ENCODE peak calls at places on chromosomes 3 and 15, in four cellular contexts. H is heart right ventricle, W is tibial nerve, U is GM12865. M is an unnamed sample.

GRCh38 chr3:150469031-150469930 is 61.2 kb downstream of the TSC22D2 start:
- DNase-seq in H (peak), W (no peak), U (no peak), M (peak)

GRCh38 chr15:99651023-99651807 is 82.0 kb downstream of the LYSMD4 start:
- DNase-seq in H (no peak), W (no peak), U (no peak), M (no peak)

GRCh38 chr15:71278989-71279756 is 163.9 kb downstream of the THSD4 start:
- DNase-seq in H (no peak), W (peak), U (no peak), M (peak)

GRCh38 chr3:17740703-17741102 is 1.7 kb downstream of the TBC1D5 start:
- DNase-seq in H (no peak), W (no peak), U (peak), M (no peak)

GRCh38 chr3:14876942-14877341 is 58.2 kb downstream of the FGD5 start:
- DNase-seq in H (peak), W (peak), U (no peak), M (peak)

GRCh38 chr3:51997935-51998596 is 2.4 kb upstream of the RPL29 start:
- DNase-seq in H (no peak), W (no peak), U (no peak), M (no peak)

GRCh38 chr3:31934866-31935265 is 46.2 kb downstream of the OSBPL10 start:
- DNase-seq in H (no peak), W (no peak), U (no peak), M (no peak)

GRCh38 chr3:124846189-124846588 is 41.0 kb downstream of the ITGB5 start:
- DNase-seq in H (no peak), W (no peak), U (no peak), M (peak)

GRCh38 chr3:65730449-65730848 is 308.3 kb downstream of the MAGI1 start:
- DNase-seq in H (no peak), W (no peak), U (no peak), M (no peak)

GRCh38 chr3:10551821-10552630 is 46.6 kb upstream of the ATP2B2 start:
- DNase-seq in H (no peak), W (peak), U (peak), M (peak)

GRCh38 chr3:65785065-65785645 is 253.6 kb downstream of the MAGI1 start:
- DNase-seq in H (peak), W (no peak), U (peak), M (no peak)

GRCh38 chr3:194736896-194737600 is 51.4 kb downstream of the FAM43A start:
- DNase-seq in H (no peak), W (no peak), U (peak), M (no peak)

GRCh38 chr3:194280777-194281176 is 70.4 kb downstream of the CPN2 start:
- DNase-seq in H (no peak), W (no peak), U (no peak), M (peak)

GRCh38 chr3:197424674-197425484 is 126.5 kb upstream of the DLG1 start:
- DNase-seq in H (no peak), W (no peak), U (no peak), M (no peak)

GRCh38 chr3:168625477-168625876 is 529.8 kb upstream of the GOLIM4 start:
- DNase-seq in H (no peak), W (no peak), U (no peak), M (no peak)

GRCh38 chr3:86969500-86970189 is 21.3 kb downstream of the VGLL3 start:
- DNase-seq in H (no peak), W (no peak), U (peak), M (no peak)

GRCh38 chr3:23648326-23648964 is 157.3 kb upstream of the UBE2E1 start:
- DNase-seq in H (no peak), W (no peak), U (no peak), M (no peak)

GRCh38 chr3:85170646-85171045 is 211.9 kb downstream of the CADM2 start:
- DNase-seq in H (no peak), W (no peak), U (no peak), M (no peak)

GRCh38 chr3:170714562-170715535 is 129.0 kb upstream of the SLC7A14 start:
- DNase-seq in H (no peak), W (no peak), U (no peak), M (no peak)

GRCh38 chr3:170425491-170426239 is 7.0 kb downstream of the CLDN11 start:
- DNase-seq in H (no peak), W (no peak), U (no peak), M (no peak)

GRCh38 chr3:78754066-78754743 is 1013.6 kb downstream of the ROBO1 start:
- DNase-seq in H (no peak), W (no peak), U (no peak), M (no peak)

GRCh38 chr15:90262426-90262825 is 3.0 kb upstream of the NGRN start:
- DNase-seq in H (no peak), W (no peak), U (no peak), M (no peak)

GRCh38 chr3:149114458-149114857 is 15.0 kb upstream of the HPS3 start:
- DNase-seq in H (no peak), W (no peak), U (no peak), M (no peak)

GRCh38 chr3:15300318-15301078 is 31.9 kb downstream of the SH3BP5 start:
- DNase-seq in H (no peak), W (no peak), U (no peak), M (peak)

GRCh38 chr15:77021803-77022381 is 27.0 kb downstream of the PSTPIP1 start:
- DNase-seq in H (no peak), W (no peak), U (peak), M (no peak)

GRCh38 chr3:103629391-103629790 is 1194.6 kb downstream of the ZPLD1 start:
- DNase-seq in H (no peak), W (no peak), U (no peak), M (no peak)

GRCh38 chr3:181956122-181956521 is 244.4 kb downstream of the SOX2 start:
- DNase-seq in H (no peak), W (no peak), U (no peak), M (no peak)

GRCh38 chr3:196339493-196340254 is 1.5 kb upstream of the TM4SF19 start:
- DNase-seq in H (no peak), W (no peak), U (no peak), M (no peak)

GRCh38 chr15:75104804-75105557 is 81.6 kb downstream of the PPCDC start:
- DNase-seq in H (peak), W (no peak), U (peak), M (peak)

GRCh38 chr15:69750253-69750652 is 297.6 kb downstream of the RPLP1 start:
- DNase-seq in H (no peak), W (no peak), U (peak), M (no peak)

GRCh38 chr3:13215940-13216546 is 142.8 kb upstream of the IQSEC1 start:
- DNase-seq in H (no peak), W (no peak), U (no peak), M (no peak)

GRCh38 chr3:188270423-188270972 is 116.5 kb downstream of the LPP start:
- DNase-seq in H (no peak), W (no peak), U (no peak), M (no peak)

GRCh38 chr15:57384816-57385215 is 8.5 kb downstream of the CGNL1 start:
- DNase-seq in H (no peak), W (no peak), U (no peak), M (no peak)

GRCh38 chr3:124829819-124830554 is 57.2 kb downstream of the ITGB5 start:
- DNase-seq in H (no peak), W (no peak), U (peak), M (peak)

GRCh38 chr15:95162967-95163531 is 931.7 kb downstream of the MCTP2 start:
- DNase-seq in H (no peak), W (no peak), U (no peak), M (no peak)

GRCh38 chr3:87435926-87436630 is 159.7 kb upstream of the POU1F1 start:
- DNase-seq in H (no peak), W (no peak), U (no peak), M (no peak)

GRCh38 chr15:51368751-51369450 is 27.4 kb downstream of the GLDN start:
- DNase-seq in H (no peak), W (no peak), U (no peak), M (no peak)

GRCh38 chr3:43582876-43583275 is 38.9 kb downstream of the ANO10 start:
- DNase-seq in H (no peak), W (no peak), U (no peak), M (no peak)

GRCh38 chr3:43584043-43584826 is 37.6 kb downstream of the ANO10 start:
- DNase-seq in H (no peak), W (no peak), U (peak), M (no peak)

GRCh38 chr3:43581343-43581742 is 40.5 kb downstream of the ANO10 start:
- DNase-seq in H (no peak), W (no peak), U (no peak), M (no peak)

GRCh38 chr3:43580181-43580580 is 41.6 kb downstream of the ANO10 start:
- DNase-seq in H (no peak), W (no peak), U (no peak), M (no peak)

GRCh38 chr3:43583481-43583880 is 38.3 kb downstream of the ANO10 start:
- DNase-seq in H (no peak), W (no peak), U (no peak), M (no peak)
- TF ChIP-seq CTCF in H (no peak), W (no peak), U (no peak), M (no peak)

GRCh38 chr3:127959873-127960272 is 44.8 kb downstream of the KBTBD12 start:
- DNase-seq in H (peak), W (no peak), U (peak), M (no peak)
- TF ChIP-seq CTCF in H (peak), W (peak), U (peak), M (peak)

DNA sequence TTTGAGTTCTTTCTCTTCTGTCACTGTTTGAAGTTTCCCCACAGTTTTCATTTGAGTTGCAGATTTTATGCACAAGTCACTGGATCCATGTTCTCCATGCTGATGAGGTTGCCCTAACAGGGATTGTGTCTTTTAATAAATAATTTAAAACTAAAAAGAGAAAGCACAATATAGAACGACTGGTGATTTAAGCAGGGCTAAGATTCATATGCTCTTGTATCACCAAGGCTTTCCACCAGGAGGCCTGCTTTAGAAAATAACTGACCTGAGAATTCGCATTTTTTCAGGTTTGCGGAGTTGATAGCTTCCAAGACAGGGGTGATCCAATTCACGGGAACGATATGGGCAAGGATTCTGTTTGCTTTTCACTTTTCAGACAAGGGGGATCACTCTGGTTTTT is 252.0 kb upstream of the VEPH1 start:
- DNase-seq in H (no peak), W (no peak), U (no peak), M (no peak)
- TF ChIP-seq CTCF in H (no peak), W (no peak), U (no peak), M (no peak)

GRCh38 chr3:142904639-142905441 is 16.0 kb upstream of the PCOLCE2 start:
- DNase-seq in H (no peak), W (no peak), U (peak), M (peak)
- TF ChIP-seq CTCF in H (no peak), W (no peak), U (no peak), M (peak)